ENCODE peak calls at places on chromosome 7, in six cellular contexts. C is NT2/D1; P is right cardiac atrium; H is stimulated activated CD4-positive, alpha-beta T cell treated with anti-CD3 and anti-CD28 coated beads, Interleukin-12 subunit alpha, Interleukin-12 subunit beta, amount 100 ng/mL, for 48 hours; U is stimulated activated CD8-positive, alpha-beta memory T cell treated with anti-CD3 and anti-CD28 coated beads, Interleukin-15, amount 100 ng/mL, for 4 hours; A is sigmoid colon. F is an unnamed sample.

GRCh38 chr7:4045450-4045849 is 636.6 kb upstream of the FOXK1 start:
- DNase-seq in P (no peak), U (no peak), H (no peak), A (no peak), C (no peak), F (no peak)

GRCh38 chr7:80661729-80662128 is 23.3 kb downstream of the CD36 start:
- DNase-seq in H (no peak), A (no peak), P (no peak), C (peak; percentile 13), U (no peak), F (no peak)

GRCh38 chr7:7761974-7762769 is 43.8 kb upstream of the RPA3 start:
- DNase-seq in A (no peak), H (no peak), U (no peak), P (no peak), C (no peak), F (no peak)

GRCh38 chr7:45203947-45204445 is 46.4 kb downstream of the RAMP3 start:
- DNase-seq in A (no peak), H (no peak), P (no peak), U (no peak), C (no peak), F (no peak)

GRCh38 chr7:137667633-137668387 is 179.0 kb downstream of the DGKI start:
- DNase-seq in C (no peak), H (no peak), P (no peak), U (no peak), A (no peak), F (no peak)

GRCh38 chr7:148515728-148516715 is 74.5 kb upstream of the C7orf33 start:
- DNase-seq in H (no peak), P (no peak), A (no peak), U (no peak), C (no peak), F (no peak)

GRCh38 chr7:25849361-25850184 is 302.4 kb upstream of the NFE2L3 start:
- DNase-seq in C (no peak), U (no peak), P (peak; percentile 84), A (no peak), H (no peak), F (no peak)

GRCh38 chr7:88243345-88243909 is 23.6 kb upstream of the SRI start:
- DNase-seq in P (peak; percentile 45), H (no peak), A (no peak), U (no peak), C (no peak), F (no peak)

GRCh38 chr7:105454058-105454739 is 65.5 kb upstream of the SRPK2 start:
- DNase-seq in H (no peak), C (no peak), P (no peak), A (no peak), U (no peak), F (no peak)

GRCh38 chr7:139823855-139824670 is 5.0 kb upstream of the TBXAS1 start:
- DNase-seq in U (no peak), C (no peak), P (no peak), A (no peak), H (no peak), F (no peak)

GRCh38 chr7:630111-630511 is 96.4 kb upstream of the DNAAF5 start:
- DNase-seq in A (no peak), H (no peak), P (no peak), C (no peak), U (no peak), F (no peak)

GRCh38 chr7:116259821-116260440 is 49.6 kb downstream of the TES start:
- DNase-seq in C (no peak), P (no peak), A (no peak), H (no peak), U (no peak), F (no peak)

GRCh38 chr7:142496545-142496991 is 238.7 kb upstream of the PRSS58 start:
- DNase-seq in H (no peak), U (no peak), C (peak; percentile 18), A (no peak), P (peak; percentile 42), F (peak; percentile 26)

GRCh38 chr7:47330026-47330425 is 251.9 kb downstream of the TNS3 start:
- DNase-seq in U (no peak), C (no peak), A (no peak), P (peak; percentile 38), H (no peak), F (no peak)

GRCh38 chr7:57370066-57370738 is 79.8 kb upstream of the ZNF716 start:
- DNase-seq in H (no peak), A (no peak), P (no peak), U (no peak), C (no peak), F (no peak)

GRCh38 chr7:108415821-108416536 is 40.3 kb downstream of the NRCAM start:
- DNase-seq in C (no peak), P (no peak), U (no peak), H (peak; percentile 2), A (no peak), F (peak; percentile 12)

GRCh38 chr7:6392712-6393666 is 54.8 kb downstream of the DAGLB start:
- DNase-seq in P (peak; percentile 84), H (peak; percentile 34), C (no peak), U (no peak), A (peak; percentile 85), F (no peak)

GRCh38 chr7:1329261-1329660 is 96.6 kb downstream of the UNCX start:
- DNase-seq in A (no peak), U (no peak), C (no peak), P (no peak), H (no peak), F (no peak)

GRCh38 chr7:100446040-100446439 is 9.7 kb upstream of the PPP1R35 start:
- DNase-seq in H (no peak), P (no peak), U (no peak), A (no peak), C (no peak), F (no peak)

GRCh38 chr7:18552311-18552916 is 56.9 kb downstream of the HDAC9 start:
- DNase-seq in U (no peak), A (no peak), C (no peak), P (no peak), H (no peak), F (peak; percentile 4)

GRCh38 chr7:1141651-1142050 is 18.3 kb downstream of the ZFAND2A start:
- DNase-seq in U (no peak), P (no peak), A (no peak), C (no peak), H (no peak), F (no peak)

GRCh38 chr7:33986951-33987948 is 81.9 kb downstream of the BMPER start:
- DNase-seq in A (no peak), P (no peak), U (no peak), H (no peak), C (peak; percentile 66), F (no peak)

GRCh38 chr7:87310790-87311419 is 34.6 kb upstream of the CROT start:
- DNase-seq in A (no peak), P (no peak), U (no peak), C (no peak), H (no peak), F (no peak)

GRCh38 chr7:138864667-138865066 is 66.7 kb upstream of the ATP6V0A4 start:
- DNase-seq in U (no peak), A (no peak), P (no peak), C (no peak), H (no peak), F (peak; percentile 88)

GRCh38 chr7:104807676-104808075 is 206.3 kb upstream of the KMT2E start:
- DNase-seq in P (no peak), H (no peak), C (no peak), A (no peak), U (no peak), F (no peak)

GRCh38 chr7:86975914-86976313 is 83.5 kb downstream of the ELAPOR2 start:
- DNase-seq in U (no peak), P (no peak), H (no peak), C (no peak), A (no peak), F (no peak)

GRCh38 chr7:130975731-130976130 is 241.7 kb upstream of the KLF14 start:
- DNase-seq in U (no peak), H (no peak), P (no peak), C (no peak), A (no peak), F (no peak)

GRCh38 chr7:34275629-34276028 is 370.3 kb downstream of the BMPER start:
- DNase-seq in A (no peak), C (no peak), U (no peak), H (no peak), P (no peak), F (no peak)

GRCh38 chr7:38873433-38873832 is 35.6 kb downstream of the VPS41 start:
- DNase-seq in U (no peak), C (no peak), A (no peak), P (no peak), H (no peak), F (no peak)

GRCh38 chr7:32506266-32507054 is 11.2 kb downstream of the AVL9 start:
- DNase-seq in C (no peak), U (no peak), H (peak; percentile 31), A (no peak), P (no peak), F (no peak)

GRCh38 chr7:156903232-156903909 is 10.4 kb upstream of the LMBR1 start:
- DNase-seq in U (no peak), A (no peak), C (no peak), H (no peak), P (no peak), F (no peak)

GRCh38 chr7:44288381-44288685 is 37.1 kb downstream of the CAMK2B start:
- DNase-seq in U (no peak), P (no peak), H (no peak), C (no peak), A (no peak), F (no peak)

GRCh38 chr7:122136033-122136432 is 8.0 kb downstream of the AASS start:
- DNase-seq in H (no peak), U (no peak), C (no peak), P (no peak), A (no peak), F (no peak)

GRCh38 chr7:44634839-44635591 is 28.6 kb downstream of the OGDH start:
- DNase-seq in U (no peak), A (no peak), H (no peak), C (no peak), P (peak; percentile 83), F (no peak)

GRCh38 chr7:69564454-69565417 is 33.5 kb upstream of the AUTS2 start:
- DNase-seq in C (no peak), U (no peak), H (no peak), P (no peak), A (peak; percentile 72), F (no peak)

GRCh38 chr7:102983602-102984001 is 70.8 kb downstream of the LRRC17 start:
- DNase-seq in U (no peak), C (no peak), P (no peak), A (no peak), H (no peak), F (no peak)

GRCh38 chr7:30238721-30239441 is 45.5 kb upstream of the ZNRF2 start:
- DNase-seq in C (no peak), U (no peak), H (peak; percentile 31), P (peak; percentile 72), A (peak; percentile 70), F (no peak)

GRCh38 chr7:79810945-79811344 is 323.7 kb upstream of the GNAI1 start:
- DNase-seq in A (no peak), H (no peak), U (no peak), C (no peak), P (no peak), F (no peak)

F was measured in HL-60.